ENCODE peak calls at places on chromosomes 11 and 22, in five cellular contexts. L is cardiac muscle cell, K is Ammon's horn, E is sciatic nerve, Z is hippocampal formation. U is an unnamed sample.

GRCh38 chr11:35144811-35145210 is 5.8 kb downstream of the CD44 start:
- DNase-seq in L (peak), K (no peak), Z (no peak), E (no peak), U (no peak)

GRCh38 chr11:12090761-12091261 is 19.6 kb upstream of the MICAL2 start:
- DNase-seq in Z (no peak), L (no peak), K (no peak), E (no peak), U (no peak)

GRCh38 chr22:32531228-32531627 is 56.6 kb downstream of the FBXO7 start:
- DNase-seq in L (no peak), K (no peak), Z (no peak), E (no peak), U (no peak)

GRCh38 chr11:61975638-61976419 is 8.4 kb upstream of the FTH1 start:
- DNase-seq in Z (no peak), K (no peak), E (no peak), L (peak), U (no peak)

GRCh38 chr11:45933131-45933821 is 10.8 kb downstream of the LARGE2 start:
- DNase-seq in K (no peak), L (peak), Z (no peak), E (no peak), U (peak)

GRCh38 chr22:50672471-50673230 is at the start of gene SHANK3:
- DNase-seq in K (no peak), Z (no peak), L (peak), E (peak), U (no peak)

GRCh38 chr11:72338741-72339140 is 94.8 kb upstream of the PHOX2A start:
- DNase-seq in K (no peak), Z (no peak), L (no peak), E (no peak), U (peak)

GRCh38 chr22:19974233-19974861 is 32.7 kb upstream of the TXNRD2 start:
- DNase-seq in E (no peak), Z (no peak), K (peak), L (peak), U (no peak)

GRCh38 chr11:76303399-76303798 is 77.5 kb downstream of the THAP12 start:
- DNase-seq in Z (no peak), E (no peak), K (no peak), L (no peak), U (no peak)

GRCh38 chr11:76455331-76455730 is 10.5 kb downstream of the EMSY start:
- DNase-seq in Z (no peak), K (no peak), L (peak), E (no peak), U (no peak)

GRCh38 chr11:11374358-11375148 is 21.5 kb upstream of the CSNK2A3 start:
- DNase-seq in Z (no peak), E (no peak), L (no peak), K (no peak), U (no peak)

GRCh38 chr22:41305646-41306045 is 4.3 kb downstream of the ZC3H7B start:
- DNase-seq in K (no peak), Z (no peak), L (peak), E (no peak), U (peak)

GRCh38 chr11:92628401-92629292 is 340.8 kb upstream of the MTNR1B start:
- DNase-seq in E (no peak), L (no peak), Z (no peak), K (no peak), U (peak)

GRCh38 chr11:112504056-112504455 is 243.4 kb upstream of the PLET1 start:
- DNase-seq in K (no peak), E (no peak), Z (no peak), L (no peak), U (peak)

GRCh38 chr22:50498322-50498861 is 9.1 kb downstream of the LMF2 start:
- DNase-seq in Z (peak), L (peak), E (no peak), K (peak), U (no peak)

GRCh38 chr11:134976540-134976939 is 564.5 kb upstream of the B3GAT1 start:
- DNase-seq in Z (no peak), L (no peak), K (no peak), E (no peak), U (no peak)

GRCh38 chr11:123741159-123741951 is at the start of gene ZNF202:
- DNase-seq in K (peak), E (peak), Z (peak), L (peak), U (peak)

GRCh38 chr11:93113824-93114223 is 84.0 kb downstream of the SLC36A4 start:
- DNase-seq in K (no peak), L (no peak), Z (no peak), E (no peak), U (no peak)

GRCh38 chr11:89021339-89021738 is 44.4 kb downstream of the GRM5 start:
- DNase-seq in E (no peak), L (no peak), Z (no peak), K (no peak), U (no peak)

GRCh38 chr22:25563757-25564319 is 637 bp upstream of the GRK3 start:
- DNase-seq in K (peak), Z (peak), L (no peak), E (no peak), U (no peak)

GRCh38 chr11:7572001-7572712 is 58.4 kb downstream of the PPFIBP2 start:
- DNase-seq in K (no peak), E (no peak), L (no peak), Z (no peak), U (no peak)